ENCODE peak calls at places on chromosomes 12 and 14, in seven cellular contexts. Z is lower leg skin, D is cardiac fibroblast, E is adrenal gland, G is tibial artery, J is AG09309, P is SK-N-SH. N is an unnamed sample.

GRCh38 chr14:68460541-68460940 is 332.3 kb downstream of the ZFP36L1 start:
- DNase-seq in Z (no peak), D (no peak), E (no peak), G (peak; percentile 85), J (no peak), P (no peak), N (peak; percentile 72)

GRCh38 chr14:51735851-51736250 is 84.1 kb downstream of the FRMD6 start:
- DNase-seq in Z (no peak), D (peak; percentile 8), E (no peak), G (no peak), J (no peak), P (no peak), N (peak; percentile 3)

GRCh38 chr14:45096218-45096617 is 12.3 kb downstream of the PRPF39 start:
- DNase-seq in Z (no peak), D (no peak), E (no peak), G (no peak), J (no peak), P (no peak), N (no peak)

GRCh38 chr14:61466249-61466904 is 145.0 kb downstream of the PRKCH start:
- DNase-seq in Z (no peak), D (peak; percentile 100), E (peak; percentile 89), G (peak; percentile 43), J (peak; percentile 86), P (no peak), N (peak; percentile 96)

GRCh38 chr14:77991128-77991772 is 178.9 kb upstream of the NRXN3 start:
- DNase-seq in Z (no peak), D (no peak), E (no peak), G (no peak), J (no peak), P (peak; percentile 54), N (no peak)

GRCh38 chr12:67096533-67097318 is 172.4 kb upstream of the CAND1 start:
- DNase-seq in Z (no peak), D (peak; percentile 3), E (no peak), G (no peak), J (no peak), P (no peak), N (peak; percentile 13)

GRCh38 chr12:114700392-114701103 is 16.6 kb upstream of the TBX3 start:
- DNase-seq in Z (no peak), D (peak; percentile 26), E (no peak), G (no peak), J (no peak), P (no peak), N (no peak)

GRCh38 chr12:2335109-2335508 is 282.3 kb downstream of the CACNA1C start:
- DNase-seq in Z (no peak), D (no peak), E (no peak), G (no peak), J (no peak), P (no peak), N (no peak)

GRCh38 chr12:50297996-50298395 is 14.7 kb upstream of the LIMA1 start:
- DNase-seq in Z (peak; percentile 2), D (no peak), E (no peak), G (no peak), J (no peak), P (no peak), N (no peak)

GRCh38 chr14:77457115-77457521 is 283 bp downstream of the VIPAS39 start:
- DNase-seq in Z (no peak), D (no peak), E (no peak), G (no peak), J (no peak), P (peak; percentile 46), N (no peak)

GRCh38 chr12:124264089-124264795 is 30.7 kb upstream of the RFLNA start:
- DNase-seq in Z (no peak), D (no peak), E (no peak), G (no peak), J (no peak), P (no peak), N (no peak)

GRCh38 chr12:124254126-124254525 is 40.8 kb upstream of the RFLNA start:
- DNase-seq in Z (no peak), D (no peak), E (no peak), G (no peak), J (no peak), P (no peak), N (no peak)

GRCh38 chr12:124261885-124262284 is 33.0 kb upstream of the RFLNA start:
- DNase-seq in Z (no peak), D (no peak), E (no peak), G (no peak), J (no peak), P (no peak), N (no peak)

GRCh38 chr12:124264879-124265278 is 30.0 kb upstream of the RFLNA start:
- DNase-seq in Z (no peak), D (no peak), E (no peak), G (no peak), J (no peak), P (no peak), N (no peak)

DNA sequence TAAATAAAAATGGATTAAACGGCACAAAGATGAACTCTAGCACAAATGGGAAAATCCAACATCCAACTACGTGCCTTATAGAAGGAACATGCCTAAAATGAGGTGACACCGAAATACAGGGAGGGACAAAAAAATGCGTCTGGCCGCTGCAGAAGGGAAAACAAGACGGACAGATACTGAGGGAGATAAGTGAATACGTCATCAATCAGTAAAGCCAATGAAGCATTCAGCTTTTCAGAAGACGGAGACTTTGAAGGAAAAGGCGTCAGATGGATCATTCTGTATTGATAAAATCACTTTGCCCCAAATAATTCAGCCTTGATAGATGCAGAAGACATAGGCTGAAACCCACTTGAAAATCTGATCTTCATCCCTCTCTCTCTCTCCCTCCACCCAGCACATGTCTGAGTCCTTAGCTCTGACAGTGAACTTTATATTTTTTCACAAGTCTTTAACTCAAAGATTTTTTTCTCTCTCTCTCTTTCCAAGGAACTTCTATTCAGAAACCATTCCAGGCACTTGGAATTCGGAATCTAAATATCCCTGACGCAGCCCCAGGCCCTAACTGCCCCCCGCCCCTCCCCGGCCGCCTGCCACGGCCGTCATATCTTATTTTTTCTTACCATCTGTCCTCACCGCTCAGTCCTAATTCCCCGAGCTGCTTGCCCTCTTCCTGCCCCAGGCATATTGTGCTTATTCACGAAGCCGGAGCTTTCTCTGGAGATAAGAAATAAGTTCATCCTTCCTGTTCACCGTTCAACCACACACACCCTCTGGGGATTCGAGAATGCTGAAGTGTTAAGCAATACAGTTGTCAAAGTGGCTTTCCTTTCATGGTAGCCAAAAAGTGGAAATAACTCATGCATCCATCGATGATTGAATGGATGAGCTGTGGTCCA is 35.5 kb upstream of the RFLNA start:
- DNase-seq in Z (no peak), D (peak; percentile 41), E (peak; percentile 17), G (no peak), J (no peak), P (peak; percentile 61), N (peak; percentile 10)
- H3K4me3 ChIP-seq in Z (no peak overlapping the region), D (no peak overlapping the region), E (no peak overlapping the region), G (no peak overlapping the region), J (no peak overlapping the region), P (no peak overlapping the region), N (no peak overlapping the region)

GRCh38 chr14:25396128-25396527 is 346.2 kb upstream of the STXBP6 start:
- DNase-seq in Z (no peak), D (no peak), E (no peak), G (no peak), J (no peak), P (no peak), N (peak; percentile 1)
- TF ChIP-seq CTCF in Z (no peak), D (no peak), E (no peak), G (no peak), J (no peak), P (no peak), N (no peak)

GRCh38 chr14:28766505-28767238 is at the start of gene FOXG1:
- DNase-seq in Z (no peak), D (no peak), E (no peak), G (no peak), J (no peak), P (peak; percentile 46), N (peak; percentile 43)
- H3K4me3 ChIP-seq in Z (no peak within 1 kb of the TSS), D (no peak within 1 kb of the TSS), E (no peak within 1 kb of the TSS), G (peak within 1 kb of the TSS; percentile 45), J (no peak within 1 kb of the TSS), P (no peak within 1 kb of the TSS), N (peak within 1 kb of the TSS; percentile 51)

GRCh38 chr12:59429766-59430165 is 166.1 kb upstream of the SLC16A7 start:
- DNase-seq in Z (no peak), D (peak; percentile 31), E (no peak), G (no peak), J (no peak), P (no peak), N (no peak)

GRCh38 chr12:59432057-59432456 is 163.8 kb upstream of the SLC16A7 start:
- DNase-seq in Z (no peak), D (no peak), E (no peak), G (no peak), J (no peak), P (no peak), N (no peak)

GRCh38 chr12:59425798-59426197 is 170.0 kb upstream of the SLC16A7 start:
- DNase-seq in Z (no peak), D (no peak), E (no peak), G (no peak), J (peak; percentile 62), P (no peak), N (peak; percentile 74)

DNA sequence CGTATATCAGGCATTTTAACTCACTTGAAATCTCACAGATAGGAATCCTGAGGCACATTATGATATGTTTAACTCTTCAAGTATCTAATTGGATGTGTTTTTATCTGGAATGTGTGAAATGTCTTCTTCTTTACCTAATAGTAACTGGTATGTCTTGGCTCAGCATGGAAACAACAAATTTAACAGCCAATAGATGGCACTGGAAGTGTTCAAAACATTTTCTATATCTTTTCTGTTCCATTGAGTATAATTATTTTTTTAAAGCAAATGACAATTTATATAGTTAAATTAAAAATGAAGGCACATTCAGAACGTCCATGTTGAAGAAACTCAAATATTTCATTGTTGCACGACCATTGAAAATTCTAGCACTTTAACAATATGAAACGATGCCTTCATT is 164.6 kb upstream of the SLC16A7 start:
- DNase-seq in Z (no peak), D (peak; percentile 32), E (no peak), G (no peak), J (no peak), P (no peak), N (peak; percentile 40)
- TF ChIP-seq CTCF in Z (no peak), D (no peak), E (no peak), G (no peak), J (peak; percentile 29), P (peak; percentile 51), N (peak; percentile 35)

GRCh38 chr12:24297516-24297915 is 348.0 kb upstream of the SOX5 start:
- DNase-seq in Z (no peak), D (no peak), E (no peak), G (no peak), J (no peak), P (no peak), N (no peak)

DNA sequence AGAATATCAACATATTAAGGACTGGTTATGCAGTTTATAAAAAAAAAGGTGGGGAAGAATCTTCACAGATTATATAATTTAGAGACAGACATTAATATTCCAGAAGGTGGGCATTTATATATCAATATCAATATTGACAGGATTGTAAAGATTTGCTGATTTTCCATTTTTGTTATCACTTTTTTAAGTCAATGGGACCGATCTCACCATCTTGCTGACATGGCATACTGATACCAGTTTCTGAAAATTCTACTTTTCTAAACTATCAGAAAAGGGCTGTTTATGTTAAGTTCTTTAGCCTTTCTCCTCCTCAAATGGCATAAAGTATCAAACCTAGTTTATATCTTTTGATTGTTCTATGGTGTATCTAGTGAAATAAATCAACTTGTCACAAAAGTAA is 344.1 kb upstream of the SOX5 start:
- DNase-seq in Z (no peak), D (no peak), E (no peak), G (no peak), J (no peak), P (no peak), N (no peak)
- H3K4me3 ChIP-seq in Z (no peak overlapping the region), D (no peak overlapping the region), E (no peak overlapping the region), G (no peak overlapping the region), J (no peak overlapping the region), P (no peak overlapping the region), N (no peak overlapping the region)

GRCh38 chr12:34033628-34034296 is 11.5 kb downstream of the ALG10 start:
- DNase-seq in Z (no peak), D (peak; percentile 70), E (no peak), G (no peak), J (no peak), P (peak; percentile 4), N (peak; percentile 56)
- TF ChIP-seq CTCF in Z (no peak), D (peak; percentile 46), E (peak; percentile 7), G (peak; percentile 11), J (peak; percentile 47), P (peak; percentile 60), N (peak; percentile 60)